ENCODE peak calls at places on chromosome 1, in six cellular contexts. Q is BE2C, C is ovary, J is adipocyte, N is colonic mucosa, P is endodermal cell. O is an unnamed sample.

GRCh38 chr1:97738270-97738669 is 182.6 kb downstream of the DPYD start:
- DNase-seq in Q (no peak), C (no peak), J (no peak), N (no peak), P (no peak), O (no peak)

GRCh38 chr1:20678599-20678998 is 17.4 kb upstream of the DDOST start:
- DNase-seq in Q (no peak), C (no peak), J (no peak), N (no peak), P (no peak), O (no peak)

GRCh38 chr1:150528997-150529396 is 13.4 kb downstream of the FALEC start:
- DNase-seq in Q (no peak), C (no peak), J (peak; percentile 46), N (no peak), P (no peak), O (no peak)

GRCh38 chr1:8076171-8076570 is 50.1 kb upstream of the ERRFI1 start:
- DNase-seq in Q (no peak), C (no peak), J (no peak), N (no peak), P (no peak), O (no peak)

GRCh38 chr1:235892734-235893413 is 26.2 kb upstream of the LYST start:
- DNase-seq in Q (no peak), C (no peak), J (no peak), N (no peak), P (peak; percentile 50), O (no peak)

GRCh38 chr1:38541223-38541622 is 318.3 kb downstream of the RRAGC start:
- DNase-seq in Q (no peak), C (no peak), J (peak; percentile 10), N (no peak), P (no peak), O (no peak)

GRCh38 chr1:1943834-1944570 is 24.9 kb upstream of the TMEM52 start:
- DNase-seq in Q (peak; percentile 79), C (peak; percentile 66), J (peak; percentile 68), N (peak; percentile 48), P (peak; percentile 91), O (peak; percentile 37)

GRCh38 chr1:95311006-95311405 is 77.0 kb downstream of the RWDD3 start:
- DNase-seq in Q (peak; percentile 51), C (no peak), J (no peak), N (no peak), P (no peak), O (no peak)

GRCh38 chr1:89603651-89604413 is 29.1 kb upstream of the LRRC8C start:
- DNase-seq in Q (no peak), C (no peak), J (no peak), N (no peak), P (no peak), O (no peak)

GRCh38 chr1:172269644-172270043 is 150.8 kb upstream of the C1orf105 start:
- DNase-seq in Q (no peak), C (no peak), J (peak; percentile 83), N (no peak), P (no peak), O (no peak)

GRCh38 chr1:48756704-48757316 is 19.9 kb downstream of the BEND5 start:
- DNase-seq in Q (no peak), C (no peak), J (no peak), N (no peak), P (no peak), O (no peak)

GRCh38 chr1:229420765-229421164 is 13.1 kb downstream of the ACTA1 start:
- DNase-seq in Q (no peak), C (no peak), J (no peak), N (no peak), P (peak; percentile 49), O (no peak)

GRCh38 chr1:98253145-98253544 is 332.3 kb upstream of the DPYD start:
- DNase-seq in Q (no peak), C (no peak), J (no peak), N (no peak), P (no peak), O (no peak)

GRCh38 chr1:112706505-112707216 is at the start of gene RHOC:
- DNase-seq in Q (peak; percentile 78), C (peak; percentile 83), J (peak; percentile 87), N (peak; percentile 73), P (peak; percentile 87), O (peak; percentile 50)

GRCh38 chr1:64980745-64981601 is 14.6 kb upstream of the JAK1 start:
- DNase-seq in Q (no peak), C (no peak), J (no peak), N (peak; percentile 65), P (no peak), O (no peak)

GRCh38 chr1:26015358-26015757 is 6.2 kb upstream of the EXTL1 start:
- DNase-seq in Q (no peak), C (no peak), J (peak; percentile 92), N (no peak), P (no peak), O (no peak)

GRCh38 chr1:26274801-26275425 is 5.0 kb upstream of the SH3BGRL3 start:
- DNase-seq in Q (no peak), C (no peak), J (peak; percentile 16), N (no peak), P (no peak), O (no peak)

GRCh38 chr1:156752843-156753486 is 1.5 kb upstream of the HDGF start:
- DNase-seq in Q (no peak), C (no peak), J (peak; percentile 89), N (no peak), P (peak; percentile 36), O (no peak)

GRCh38 chr1:2466270-2466665 is 9.8 kb upstream of the PLCH2 start:
- DNase-seq in Q (no peak), C (no peak), J (no peak), N (no peak), P (no peak), O (no peak)

GRCh38 chr1:114428083-114428754 is 82.8 kb downstream of the TRIM33 start:
- DNase-seq in Q (no peak), C (no peak), J (peak; percentile 67), N (no peak), P (no peak), O (no peak)

GRCh38 chr1:113153116-113153803 is 80.3 kb downstream of the LRIG2 start:
- DNase-seq in Q (peak; percentile 49), C (no peak), J (no peak), N (peak; percentile 51), P (no peak), O (no peak)

GRCh38 chr1:89762801-89763648 is 57.8 kb upstream of the LRRC8D start:
- DNase-seq in Q (peak; percentile 78), C (peak; percentile 85), J (peak; percentile 96), N (peak; percentile 86), P (peak; percentile 96), O (peak; percentile 85)

GRCh38 chr1:57307382-57307781 is 116.5 kb downstream of the DAB1 start:
- DNase-seq in Q (peak; percentile 7), C (no peak), J (no peak), N (peak; percentile 39), P (peak; percentile 87), O (peak; percentile 58)

GRCh38 chr1:27403065-27403726 is 10.8 kb downstream of the GPR3 start:
- DNase-seq in Q (peak; percentile 26), C (peak; percentile 58), J (peak; percentile 42), N (peak; percentile 53), P (peak; percentile 85), O (no peak)

GRCh38 chr1:226568077-226568831 is 19.7 kb downstream of the STUM start:
- DNase-seq in Q (peak; percentile 30), C (peak; percentile 29), J (peak; percentile 7), N (no peak), P (peak; percentile 90), O (no peak)

GRCh38 chr1:34928865-34929496 is 469 bp downstream of the DLGAP3 start:
- DNase-seq in Q (no peak), C (no peak), J (peak; percentile 11), N (peak; percentile 4), P (peak; percentile 67), O (no peak)

DNA sequence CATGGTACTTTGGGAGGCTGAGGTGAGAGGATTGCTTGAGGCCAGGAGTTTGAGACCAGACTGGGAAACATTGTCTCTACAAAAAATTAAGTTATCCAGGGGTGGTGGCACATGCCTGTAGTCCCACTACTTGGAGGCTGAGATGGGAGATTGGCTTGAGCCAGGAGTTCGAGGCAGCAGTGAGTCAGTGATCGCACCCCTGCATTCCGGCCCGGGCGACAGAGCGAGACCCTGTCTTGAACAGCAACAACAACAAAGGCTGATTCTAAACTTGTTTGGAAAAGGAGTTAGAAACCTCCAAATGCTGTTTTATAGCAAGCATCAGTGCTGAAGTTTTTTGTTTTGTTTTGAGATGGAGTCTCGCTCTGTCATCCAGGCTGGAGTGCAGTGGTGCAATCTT is 14.7 kb downstream of the LYPD8 start:
- DNase-seq in Q (no peak), C (no peak), J (no peak), N (no peak), P (no peak), O (no peak)
- H3K9me3 ChIP-seq in Q (no peaks in the 10 kb centered on the region), C (no peaks in the 10 kb centered on the region), J (no peaks in the 10 kb centered on the region), N (no peaks in the 10 kb centered on the region), P (peaks cover 81% of the 10 kb centered on the region), O (no peaks in the 10 kb centered on the region)

GRCh38 chr1:3986686-3987218 is 86.7 kb upstream of the C1orf174 start:
- DNase-seq in Q (no peak), C (no peak), J (no peak), N (no peak), P (no peak), O (no peak)
- H3K9me3 ChIP-seq in Q (no peaks in the 10 kb centered on the region), C (no peaks in the 10 kb centered on the region), J (peaks cover 9% of the 10 kb centered on the region), N (no peaks in the 10 kb centered on the region), P (no peaks in the 10 kb centered on the region), O (no peaks in the 10 kb centered on the region)

DNA sequence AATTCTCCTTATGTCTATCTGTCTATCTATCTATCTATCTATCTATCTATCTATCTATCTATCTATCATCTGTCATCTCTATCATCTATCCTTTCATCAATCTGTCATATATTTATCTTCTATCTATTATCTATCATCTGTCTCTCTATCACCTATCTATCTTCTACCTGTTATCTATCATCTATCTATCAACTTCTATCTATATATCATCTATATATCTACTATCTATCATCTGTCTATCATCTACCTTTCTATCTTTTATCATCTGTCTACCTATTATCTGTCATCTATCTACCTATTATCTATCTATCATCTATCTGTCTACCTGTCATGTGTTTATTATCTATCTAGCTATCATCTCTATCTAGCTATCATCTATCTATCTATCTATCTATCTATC is 124.7 kb upstream of the C1orf174 start:
- DNase-seq in Q (no peak), C (no peak), J (no peak), N (no peak), P (no peak), O (no peak)
- H3K9me3 ChIP-seq in Q (no peaks in the 10 kb centered on the region), C (no peaks in the 10 kb centered on the region), J (no peaks in the 10 kb centered on the region), N (no peaks in the 10 kb centered on the region), P (no peaks in the 10 kb centered on the region), O (no peaks in the 10 kb centered on the region)

DNA sequence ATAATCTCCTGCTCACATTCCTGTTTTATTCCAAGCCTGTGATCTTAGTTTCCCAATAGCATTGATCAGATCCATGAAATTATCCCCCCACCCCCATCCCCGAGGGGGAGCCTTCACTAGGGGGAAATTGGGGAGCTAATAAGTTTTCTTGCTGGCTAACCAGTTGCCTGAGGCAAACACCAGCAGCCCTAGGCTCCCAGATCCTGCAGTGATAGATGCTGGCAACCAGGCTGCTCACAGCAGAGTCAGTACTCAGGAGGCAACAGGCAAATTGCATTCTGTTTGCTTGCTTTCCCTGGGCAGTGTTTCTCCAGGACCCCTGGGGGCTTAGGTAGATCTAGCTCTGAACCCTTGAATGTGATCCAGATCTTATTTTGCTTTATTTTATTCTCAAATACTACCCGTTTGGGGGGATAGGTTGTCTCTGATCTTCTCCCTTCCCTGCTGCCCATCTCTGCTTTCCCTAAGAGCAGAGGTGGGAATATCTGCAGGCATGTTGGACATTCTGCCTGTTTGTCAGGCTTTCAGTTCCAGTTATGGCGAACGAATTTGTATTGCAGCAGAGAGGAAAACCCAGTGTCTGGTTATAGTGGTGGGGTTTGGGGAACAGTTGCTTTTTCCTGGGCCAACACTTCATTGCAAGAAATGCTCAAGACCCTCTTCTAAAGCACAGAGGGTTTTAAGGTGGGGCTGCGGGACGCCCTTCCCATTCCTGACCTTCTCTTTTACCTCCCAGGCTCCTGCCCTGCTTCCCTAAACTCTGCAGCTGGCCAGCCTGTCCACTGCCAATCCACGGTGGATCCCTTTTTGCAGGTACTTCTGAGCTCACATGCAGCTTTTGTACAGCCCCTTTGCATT is 289.8 kb upstream of the PLXNA2 start:
- DNase-seq in Q (peak; percentile 76), C (no peak), J (no peak), N (no peak), P (peak; percentile 62), O (no peak)
- H3K9me3 ChIP-seq in Q (no peaks in the 10 kb centered on the region), C (no peaks in the 10 kb centered on the region), J (no peaks in the 10 kb centered on the region), N (no peaks in the 10 kb centered on the region), P (no peaks in the 10 kb centered on the region), O (no peaks in the 10 kb centered on the region)

O was measured in T-helper 17 cell.